ENCODE peak calls at places on chromosomes 3 and 15, in four cellular contexts. P is endodermal cell, Z is A549, O is brain microvascular endothelial cell. B is an unnamed sample.

GRCh38 chr15:79294075-79294474 is 11.6 kb downstream of the ANKRD34C start:
- DNase-seq in P (peak), Z (no peak), O (no peak), B (no peak)

GRCh38 chr3:108861401-108861800 is 38.8 kb downstream of the TRAT1 start:
- DNase-seq in P (no peak), Z (no peak), O (no peak), B (no peak)

GRCh38 chr3:162507397-162507796 is 1010.8 kb downstream of the OTOL1 start:
- DNase-seq in P (no peak), Z (no peak), O (no peak), B (no peak)

GRCh38 chr15:49383266-49383665 is 39.8 kb upstream of the FGF7 start:
- DNase-seq in P (no peak), Z (peak), O (no peak), B (no peak)

GRCh38 chr15:51731549-51732267 is 5.7 kb downstream of the LYSMD2 start:
- DNase-seq in P (no peak), Z (no peak), O (peak), B (no peak)

GRCh38 chr3:98574157-98574556 is 19.3 kb downstream of the CPOX start:
- DNase-seq in P (no peak), Z (no peak), O (no peak), B (no peak)

GRCh38 chr3:72746412-72747411 is 101.5 kb downstream of the SHQ1 start:
- DNase-seq in P (no peak), Z (no peak), O (peak), B (peak)

GRCh38 chr15:92819312-92820232 is 80.6 kb upstream of the CHD2 start:
- DNase-seq in P (no peak), Z (peak), O (no peak), B (no peak)

GRCh38 chr15:34583399-34584320 is at the start of gene GOLGA8B:
- DNase-seq in P (peak), Z (peak), O (no peak), B (peak)

GRCh38 chr3:163779396-163780344 is 1298.6 kb downstream of the SI start:
- DNase-seq in P (peak), Z (no peak), O (no peak), B (no peak)

GRCh38 chr15:68924866-68925599 is 5.3 kb upstream of the SPESP1 start:
- DNase-seq in P (peak), Z (peak), O (peak), B (peak)

GRCh38 chr3:120274739-120275167 is 10.3 kb downstream of the GPR156 start:
- DNase-seq in P (no peak), Z (peak), O (no peak), B (peak)

GRCh38 chr3:157330206-157330605 is 106.4 kb upstream of the PTX3 start:
- DNase-seq in P (no peak), Z (no peak), O (no peak), B (peak)

GRCh38 chr15:26623071-26623470 is 149.8 kb downstream of the GABRB3 start:
- DNase-seq in P (no peak), Z (no peak), O (no peak), B (no peak)

GRCh38 chr15:90306560-90306959 is 41.1 kb downstream of the NGRN start:
- DNase-seq in P (no peak), Z (no peak), O (no peak), B (no peak)

GRCh38 chr3:62032738-62033137 is 340.6 kb downstream of the FEZF2 start:
- DNase-seq in P (no peak), Z (no peak), O (no peak), B (no peak)

GRCh38 chr3:30156586-30157498 is 449.6 kb upstream of the TGFBR2 start:
- DNase-seq in P (no peak), Z (peak), O (peak), B (peak)

GRCh38 chr3:46370784-46371183 is at the start of gene CCR5:
- DNase-seq in P (no peak), Z (no peak), O (no peak), B (no peak)

GRCh38 chr3:15256861-15257341 is 50.9 kb downstream of the CAPN7 start:
- DNase-seq in P (no peak), Z (no peak), O (no peak), B (no peak)

GRCh38 chr3:81761904-81762565 is 590 bp upstream of the GBE1 start:
- DNase-seq in P (no peak), Z (no peak), O (no peak), B (peak)

GRCh38 chr3:3665961-3666640 is 133.1 kb upstream of the LRRN1 start:
- DNase-seq in P (no peak), Z (no peak), O (no peak), B (no peak)

GRCh38 chr15:29674661-29675533 is 147.4 kb downstream of the TJP1 start:
- DNase-seq in P (peak), Z (peak), O (no peak), B (peak)

GRCh38 chr15:50181983-50182232 is at the start of gene SLC27A2:
- DNase-seq in P (no peak), Z (peak), O (no peak), B (peak)

GRCh38 chr3:46981932-46982471 is 2.5 kb downstream of the NBEAL2 start:
- DNase-seq in P (peak), Z (no peak), O (no peak), B (no peak)

GRCh38 chr3:151230644-151231043 is 27.6 kb upstream of the GPR171 start:
- DNase-seq in P (no peak), Z (no peak), O (no peak), B (no peak)

GRCh38 chr3:155766206-155766605 is 21.3 kb upstream of the PLCH1 start:
- DNase-seq in P (no peak), Z (peak), O (no peak), B (no peak)

GRCh38 chr3:168049366-168049974 is 46.3 kb downstream of the GOLIM4 start:
- DNase-seq in P (no peak), Z (no peak), O (no peak), B (peak)

GRCh38 chr3:97954193-97954827 is 17.9 kb downstream of the RIOX2 start:
- DNase-seq in P (no peak), Z (no peak), O (no peak), B (no peak)

GRCh38 chr3:172591171-172591605 is 68.0 kb upstream of the TNFSF10 start:
- DNase-seq in P (no peak), Z (no peak), O (no peak), B (no peak)
- H3K4me3 ChIP-seq in P (no peak), Z (no peak), O (no peak), B (no peak)

GRCh38 chr3:193874512-193874911 is 261.4 kb upstream of the HES1 start:
- DNase-seq in P (no peak), Z (no peak), O (no peak), B (no peak)
- H3K27ac ChIP-seq in P (no peak), Z (no peak), O (no peak), B (no peak)

GRCh38 chr3:159486580-159486979 is 502.1 kb upstream of the IL12A start:
- DNase-seq in P (peak), Z (peak), O (no peak), B (no peak)
- TF ChIP-seq CTCF in P (peak), Z (no peak), O (no peak), B (peak)

GRCh38 chr3:197352382-197352781 is 54.0 kb upstream of the DLG1 start:
- DNase-seq in P (no peak), Z (no peak), O (peak), B (peak)

GRCh38 chr3:197354195-197355059 is 56.0 kb upstream of the DLG1 start:
- DNase-seq in P (no peak), Z (no peak), O (no peak), B (no peak)

GRCh38 chr3:197353001-197353866 is 54.8 kb upstream of the DLG1 start:
- DNase-seq in P (no peak), Z (no peak), O (no peak), B (no peak)

GRCh38 chr3:197355713-197356112 is 57.3 kb upstream of the DLG1 start:
- DNase-seq in P (no peak), Z (peak), O (no peak), B (no peak)

GRCh38 chr3:197353867-197354180 is 55.4 kb upstream of the DLG1 start:
- DNase-seq in P (no peak), Z (no peak), O (no peak), B (peak)
- H3K4me3 ChIP-seq in P (no peak), Z (no peak), O (no peak), B (no peak)

GRCh38 chr15:94744080-94744793 is 512.9 kb downstream of the MCTP2 start:
- DNase-seq in P (peak), Z (no peak), O (no peak), B (no peak)
- H3K27ac ChIP-seq in P (no peak), Z (no peak), O (no peak), B (no peak)

GRCh38 chr3:11154953-11155325 is 646 bp downstream of the HRH1 start:
- DNase-seq in P (peak), Z (no peak), O (no peak), B (no peak)
- TF ChIP-seq CTCF in P (no peak), Z (no peak), O (peak), B (no peak)

GRCh38 chr3:149647812-149648211 is 10.0 kb downstream of the WWTR1 start:
- DNase-seq in P (no peak), Z (no peak), O (no peak), B (no peak)

GRCh38 chr3:149648525-149648924 is 9.3 kb downstream of the WWTR1 start:
- DNase-seq in P (no peak), Z (no peak), O (no peak), B (no peak)

GRCh38 chr3:149653136-149653535 is 4.7 kb downstream of the WWTR1 start:
- DNase-seq in P (no peak), Z (no peak), O (no peak), B (no peak)

GRCh38 chr3:149653564-149653963 is 4.3 kb downstream of the WWTR1 start:
- DNase-seq in P (no peak), Z (no peak), O (no peak), B (no peak)

GRCh38 chr3:149650828-149651227 is 7.0 kb downstream of the WWTR1 start:
- DNase-seq in P (no peak), Z (no peak), O (no peak), B (no peak)
- H3K4me3 ChIP-seq in P (no peak), Z (no peak), O (no peak), B (no peak)

B was measured in cardiac muscle cell.